ENCODE peak calls at places on chromosomes 4 and X, in nine cellular contexts. W is ovary, M is breast epithelium, L is heart left ventricle, X is esophagus muscularis mucosa, B is transverse colon, R is HepG2, P is spleen, C is HCT116. Y is an unnamed sample.
A peak's percentile ranks its signal among the peaks of the same experiment; 100 is the strongest.

GRCh38 chr4:144750348-144750747 is 104.4 kb downstream of the HHIP start:
- DNase-seq in L (no peak), X (no peak), B (no peak), P (no peak), M (no peak), C (no peak), R (no peak), W (no peak), Y (no peak)

GRCh38 chrX:11757729-11758399 is at the start of gene MSL3:
- DNase-seq in R (no peak), L (peak; percentile 64), B (peak; percentile 63), C (no peak), X (no peak), W (peak; percentile 77), P (peak; percentile 93), M (peak; percentile 52), Y (peak; percentile 57)

GRCh38 chr4:120007171-120007894 is 59.3 kb downstream of the MAD2L1 start:
- DNase-seq in P (no peak), R (no peak), L (no peak), M (no peak), X (no peak), B (no peak), C (no peak), W (no peak), Y (no peak)

GRCh38 chr4:83852085-83852451 is 316.2 kb downstream of the GPAT3 start:
- DNase-seq in W (no peak), R (peak; percentile 25), B (no peak), M (no peak), X (no peak), C (peak; percentile 41), P (no peak), L (no peak), Y (no peak)

GRCh38 chrX:1205681-1206611 is 6.5 kb downstream of the CRLF2 start:
- DNase-seq in L (peak; percentile 10), B (peak; percentile 18), R (no peak), W (no peak), X (no peak), P (peak; percentile 24), C (peak; percentile 95), M (peak; percentile 15), Y (peak; percentile 20)

GRCh38 chr4:41524446-41524845 is 13.5 kb upstream of the LIMCH1 start:
- DNase-seq in R (no peak), C (no peak), B (no peak), W (no peak), X (no peak), L (no peak), M (no peak), P (no peak), Y (no peak)

GRCh38 chrX:39850630-39851152 is 247.1 kb downstream of the BCOR start:
- DNase-seq in C (no peak), M (no peak), R (no peak), L (no peak), W (no peak), B (no peak), P (no peak), X (no peak), Y (peak; percentile 23)

GRCh38 chrX:73668779-73669178 is 105.8 kb downstream of the CHIC1 start:
- DNase-seq in C (no peak), B (no peak), R (no peak), X (no peak), W (no peak), M (no peak), L (peak; percentile 14), P (no peak), Y (no peak)

GRCh38 chr4:128863314-128864075 is 54.0 kb downstream of the JADE1 start:
- DNase-seq in X (no peak), P (peak; percentile 79), L (peak; percentile 79), B (peak; percentile 77), W (peak; percentile 85), R (peak; percentile 69), M (peak; percentile 82), C (peak; percentile 42), Y (peak; percentile 74)

GRCh38 chr4:77618383-77619241 is 13.0 kb downstream of the CXCL13 start:
- DNase-seq in C (peak; percentile 67), P (no peak), B (peak; percentile 76), R (peak; percentile 40), X (no peak), W (peak; percentile 40), M (peak; percentile 63), L (peak; percentile 69), Y (peak; percentile 84)

GRCh38 chr4:11299016-11299415 is 129.7 kb downstream of the HS3ST1 start:
- DNase-seq in M (no peak), C (no peak), P (no peak), X (no peak), W (no peak), B (no peak), R (no peak), L (no peak), Y (no peak)

GRCh38 chr4:4990329-4990728 is 28.9 kb downstream of the CYTL1 start:
- DNase-seq in C (no peak), R (no peak), L (no peak), P (no peak), B (no peak), X (peak; percentile 74), W (no peak), M (no peak), Y (no peak)

GRCh38 chrX:28639502-28639901 is 52.3 kb downstream of the IL1RAPL1 start:
- DNase-seq in R (no peak), B (no peak), P (no peak), L (no peak), W (no peak), X (no peak), M (no peak), C (peak; percentile 74), Y (no peak)

GRCh38 chr4:75254745-75255144 is 259.5 kb downstream of the RCHY1 start:
- DNase-seq in R (no peak), B (no peak), L (no peak), X (no peak), P (no peak), C (no peak), W (no peak), M (no peak), Y (no peak)

GRCh38 chr4:8589831-8590545 is 2.6 kb upstream of the CPZ start:
- DNase-seq in X (no peak), P (peak; percentile 63), W (peak; percentile 52), C (no peak), R (no peak), L (no peak), B (no peak), M (no peak), Y (no peak)

GRCh38 chrX:77447339-77448149 is at the start of gene FGF16:
- DNase-seq in B (no peak), R (no peak), C (no peak), M (no peak), L (no peak), X (no peak), P (peak; percentile 75), W (no peak), Y (no peak)

GRCh38 chr4:77156912-77157858 is at the start of gene CCNG2:
- DNase-seq in B (peak; percentile 88), W (peak; percentile 93), X (peak; percentile 98), P (peak; percentile 96), C (no peak), L (peak; percentile 90), M (peak; percentile 85), R (peak; percentile 12), Y (peak; percentile 88)

GRCh38 chr4:176794151-176794550 is 1.4 kb upstream of the VEGFC start:
- DNase-seq in L (no peak), P (no peak), M (no peak), W (no peak), C (no peak), B (no peak), X (no peak), R (no peak), Y (no peak)

DNA sequence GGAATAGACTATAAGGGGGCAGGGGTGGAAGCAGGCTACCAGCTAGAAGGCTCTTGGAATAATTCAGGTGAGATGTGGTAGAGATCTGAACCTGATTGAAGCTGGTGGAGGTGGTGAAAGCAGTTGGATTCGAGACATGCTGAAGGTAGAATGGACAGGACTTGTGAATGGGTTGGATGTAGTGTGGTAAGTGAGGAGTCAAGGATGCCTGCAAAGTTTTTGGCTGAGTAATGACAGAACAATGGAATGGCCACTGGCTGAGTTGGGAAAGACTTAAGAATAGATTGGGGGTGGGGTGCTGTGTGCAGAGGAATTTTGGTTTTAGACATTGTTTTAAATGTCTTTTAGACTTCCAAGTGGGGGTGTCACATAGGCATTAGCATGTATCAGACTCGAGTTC is 33.5 kb downstream of the HPF1 start:
- DNase-seq in W (no peak), L (no peak), B (no peak), P (no peak), R (no peak), M (no peak), X (no peak), C (no peak), Y (no peak)
- TF ChIP-seq POLR2A in W (no peak), L (no peak), B (no peak), P (no peak), R (no peak), M (no peak), X (no peak), C (no peak), Y (no peak)

GRCh38 chr4:108139089-108139488 is 29.6 kb downstream of the LEF1 start:
- DNase-seq in C (no peak), W (no peak), X (no peak), R (no peak), L (no peak), P (no peak), B (no peak), M (no peak), Y (no peak)
- H3K4me1 ChIP-seq in C (no peaks in the 10 kb centered on the region), W (no peaks in the 10 kb centered on the region), X (no peaks in the 10 kb centered on the region), R (no peaks in the 10 kb centered on the region), L (no peaks in the 10 kb centered on the region), P (no peaks in the 10 kb centered on the region), B (no peaks in the 10 kb centered on the region), M (no peaks in the 10 kb centered on the region), Y (no peaks in the 10 kb centered on the region)

DNA sequence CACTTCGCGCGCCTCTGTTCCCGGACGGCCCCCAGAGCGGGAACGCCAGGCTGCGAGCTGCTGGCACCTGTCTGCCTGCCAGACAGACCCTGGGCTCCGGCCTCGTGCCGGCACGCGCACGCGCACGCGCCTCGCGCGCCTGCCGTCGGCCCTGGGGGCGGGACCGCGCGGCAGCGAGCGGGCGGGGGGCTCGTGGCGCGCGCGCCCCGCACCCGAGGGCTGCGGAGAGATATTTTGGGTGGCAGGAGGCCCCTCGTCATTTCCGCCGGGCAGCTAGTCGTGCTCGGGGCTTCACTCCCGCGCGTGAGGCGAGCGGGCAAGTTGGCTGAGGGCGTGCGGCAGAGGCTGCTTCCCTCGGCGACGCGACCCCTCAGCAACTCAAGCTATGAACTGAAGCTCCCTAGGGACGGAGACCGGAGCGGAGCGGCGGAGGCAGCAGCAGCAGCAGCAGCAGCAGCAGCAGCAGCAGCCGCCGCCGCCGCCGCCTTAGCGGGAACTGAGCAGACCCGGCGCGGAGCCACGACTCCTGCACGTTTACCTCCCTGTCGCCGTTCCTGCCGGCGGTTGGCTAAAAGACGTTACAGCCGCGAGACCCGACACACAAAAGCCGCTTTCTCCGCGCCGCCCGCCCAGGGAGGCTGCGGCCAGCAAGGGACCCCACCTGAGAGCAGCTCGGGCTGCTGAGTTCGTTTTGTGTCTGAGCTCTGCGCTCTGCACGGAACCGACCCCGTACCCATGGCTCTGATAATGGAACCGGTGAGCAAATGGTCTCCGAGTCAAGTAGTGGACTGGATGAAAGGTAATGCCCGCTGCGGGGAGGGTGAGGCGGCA is at the start of gene CNKSR2:
- DNase-seq in X (no peak), W (peak; percentile 51), L (peak; percentile 13), P (peak; percentile 91), C (no peak), R (no peak), M (peak; percentile 48), B (peak; percentile 47), Y (peak; percentile 75)
- H3K27ac ChIP-seq in X (peak within 1 kb of the TSS; percentile 81), W (no peak within 1 kb of the TSS), L (no peak within 1 kb of the TSS), P (no peak within 1 kb of the TSS), C (no peak within 1 kb of the TSS), R (no peak within 1 kb of the TSS), M (no peak within 1 kb of the TSS), B (no peak within 1 kb of the TSS), Y (peak within 1 kb of the TSS; percentile 74)

GRCh38 chr4:112637552-112637866 is 566 bp downstream of the LARP7 start:
- DNase-seq in L (no peak), C (no peak), X (no peak), R (no peak), W (no peak), P (no peak), M (no peak), B (no peak), Y (no peak)
- TF ChIP-seq POLR2A in L (no peak), C (no peak), X (no peak), R (no peak), W (no peak), P (no peak), M (no peak), B (no peak), Y (no peak)

Y was measured in body of pancreas.